ENCODE peak calls at places on chromosomes 6 and 20, in ten cellular contexts. P is upper lobe of left lung, N is IMR-90, H is adrenal gland, S is transverse colon, L is gastrocnemius medialis, I is ovary, X is stomach, V is esophagus squamous epithelium, O is Peyer's patch. K is an unnamed sample.
A peak's percentile ranks its signal among the peaks of the same experiment; 100 is the strongest.

GRCh38 chr6:156351346-156351966 is 425.7 kb upstream of the ARID1B start:
- DNase-seq in P (no peak), N (no peak), H (no peak), S (no peak), L (no peak), I (no peak), X (no peak), V (no peak), O (no peak), K (no peak)

GRCh38 chr6:44237021-44237812 is 9.7 kb upstream of the HSP90AB1 start:
- DNase-seq in P (peak; percentile 97), N (peak; percentile 97), H (peak; percentile 98), S (peak; percentile 94), L (peak; percentile 98), I (peak; percentile 88), X (peak; percentile 95), V (no peak), O (peak; percentile 96), K (peak; percentile 93)

GRCh38 chr20:58584881-58585752 is 66.0 kb upstream of the STX16 start:
- DNase-seq in P (no peak), N (peak; percentile 73), H (no peak), S (no peak), L (no peak), I (no peak), X (no peak), V (no peak), O (peak; percentile 37), K (no peak)

GRCh38 chr6:138107752-138108592 is 753 bp upstream of the PERP start:
- DNase-seq in P (peak; percentile 38), N (no peak), H (no peak), S (peak; percentile 86), L (no peak), I (no peak), X (peak; percentile 70), V (no peak), O (peak; percentile 91), K (peak; percentile 26)

GRCh38 chr6:117448011-117448410 is 22.3 kb upstream of the ROS1 start:
- DNase-seq in P (no peak), N (no peak), H (no peak), S (no peak), L (no peak), I (no peak), X (no peak), V (no peak), O (no peak), K (no peak)

GRCh38 chr20:24034820-24035219 is 46.2 kb upstream of the GGTLC1 start:
- DNase-seq in P (peak; percentile 53), N (no peak), H (no peak), S (no peak), L (no peak), I (no peak), X (no peak), V (no peak), O (no peak), K (peak; percentile 15)

GRCh38 chr20:10511166-10511506 is 76.0 kb downstream of the SLX4IP start:
- DNase-seq in P (no peak), N (no peak), H (no peak), S (no peak), L (no peak), I (no peak), X (no peak), V (no peak), O (no peak), K (no peak)

GRCh38 chr6:81834141-81834621 is 81.7 kb upstream of the TENT5A start:
- DNase-seq in P (no peak), N (peak; percentile 55), H (peak; percentile 34), S (peak; percentile 35), L (no peak), I (peak; percentile 55), X (peak; percentile 41), V (no peak), O (peak; percentile 49), K (no peak)

GRCh38 chr20:20780127-20780822 is 67.8 kb upstream of the RALGAPA2 start:
- DNase-seq in P (peak; percentile 94), N (no peak), H (peak; percentile 71), S (peak; percentile 77), L (peak; percentile 99), I (peak; percentile 62), X (peak; percentile 86), V (no peak), O (peak; percentile 76), K (peak; percentile 89)

GRCh38 chr6:134065706-134066105 is 13.3 kb upstream of the SLC2A12 start:
- DNase-seq in P (no peak), N (peak; percentile 32), H (no peak), S (no peak), L (no peak), I (no peak), X (no peak), V (no peak), O (no peak), K (no peak)

GRCh38 chr6:16239090-16239797 is 857 bp downstream of the GMPR start:
- DNase-seq in P (peak; percentile 85), N (peak; percentile 44), H (peak; percentile 62), S (peak; percentile 70), L (peak; percentile 98), I (peak; percentile 57), X (peak; percentile 80), V (no peak), O (peak; percentile 70), K (peak; percentile 86)

GRCh38 chr6:16238057-16238657 is at the start of gene GMPR:
- DNase-seq in P (peak; percentile 90), N (peak; percentile 39), H (peak; percentile 80), S (peak; percentile 82), L (peak; percentile 91), I (peak; percentile 83), X (peak; percentile 88), V (no peak), O (peak; percentile 83), K (peak; percentile 79)

GRCh38 chr6:16239798-16240123 is 1.4 kb downstream of the GMPR start:
- DNase-seq in P (no peak), N (peak; percentile 49), H (peak; percentile 87), S (no peak), L (no peak), I (no peak), X (no peak), V (no peak), O (no peak), K (no peak)

GRCh38 chr6:16237242-16237641 is 1.1 kb upstream of the GMPR start:
- DNase-seq in P (no peak), N (no peak), H (no peak), S (no peak), L (no peak), I (no peak), X (no peak), V (no peak), O (no peak), K (no peak)

DNA sequence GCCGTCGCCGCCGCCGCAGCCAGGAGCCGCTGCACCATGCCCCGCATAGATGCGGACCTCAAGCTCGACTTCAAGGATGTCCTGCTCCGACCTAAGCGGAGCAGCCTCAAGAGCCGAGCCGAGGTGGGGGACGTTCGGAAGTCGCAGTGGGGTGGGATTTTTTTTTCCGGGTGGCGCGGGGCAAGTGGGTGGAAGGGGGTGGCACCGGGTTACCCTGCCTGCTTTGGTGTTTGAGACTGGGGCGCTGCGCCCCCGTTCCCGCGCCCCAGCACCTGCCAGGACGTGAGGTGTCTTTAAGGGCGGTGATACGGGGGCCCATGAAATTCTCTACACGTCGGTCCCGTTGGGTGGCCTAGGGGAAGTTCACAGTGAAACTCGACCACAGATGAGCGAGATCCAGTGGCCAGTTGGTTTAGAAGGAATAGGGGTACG is 287 bp downstream of the GMPR start:
- DNase-seq in P (peak; percentile 23), N (no peak), H (no peak), S (no peak), L (peak; percentile 32), I (no peak), X (no peak), V (no peak), O (no peak), K (no peak)
- TF ChIP-seq POLR2A in P (no peak), N (no peak), H (no peak), S (no peak), L (no peak), I (peak; percentile 2), X (no peak), V (no peak), O (no peak), K (no peak)

GRCh38 chr20:51463998-51464397 is 78.5 kb downstream of the NFATC2 start:
- DNase-seq in P (no peak), N (no peak), H (no peak), S (no peak), L (no peak), I (no peak), X (no peak), V (no peak), O (no peak), K (no peak)
- H3K4me1 ChIP-seq in P (no peaks in the 10 kb centered on the region), N (peaks cover 9% of the 10 kb centered on the region), H (peaks cover 9% of the 10 kb centered on the region), S (peaks cover 7% of the 10 kb centered on the region), L (peaks cover 7% of the 10 kb centered on the region), I (peaks cover 4% of the 10 kb centered on the region), X (no peaks in the 10 kb centered on the region), V (no peaks in the 10 kb centered on the region), O (peaks cover 6% of the 10 kb centered on the region), K (no peaks in the 10 kb centered on the region)

GRCh38 chr6:32168807-32169206 is 4.4 kb downstream of the EGFL8 start:
- DNase-seq in P (no peak), N (peak; percentile 12), H (no peak), S (no peak), L (no peak), I (peak; percentile 41), X (no peak), V (no peak), O (no peak), K (no peak)
- TF ChIP-seq POLR2A in P (no peak), N (no peak), H (no peak), S (no peak), L (no peak), I (no peak), X (no peak), V (no peak), O (no peak), K (no peak)

GRCh38 chr6:90025418-90026089 is 131.3 kb downstream of the GJA10 start:
- DNase-seq in P (no peak), N (peak; percentile 97), H (no peak), S (no peak), L (peak; percentile 27), I (no peak), X (no peak), V (no peak), O (no peak), K (no peak)

GRCh38 chr6:90024633-90025032 is 130.4 kb downstream of the GJA10 start:
- DNase-seq in P (no peak), N (no peak), H (no peak), S (no peak), L (no peak), I (no peak), X (no peak), V (no peak), O (no peak), K (no peak)

GRCh38 chr6:90026216-90026615 is 131.9 kb downstream of the GJA10 start:
- DNase-seq in P (no peak), N (no peak), H (no peak), S (no peak), L (no peak), I (no peak), X (no peak), V (no peak), O (no peak), K (no peak)

GRCh38 chr6:90019216-90019615 is 124.9 kb downstream of the GJA10 start:
- DNase-seq in P (no peak), N (no peak), H (no peak), S (no peak), L (no peak), I (no peak), X (no peak), V (no peak), O (no peak), K (no peak)

DNA sequence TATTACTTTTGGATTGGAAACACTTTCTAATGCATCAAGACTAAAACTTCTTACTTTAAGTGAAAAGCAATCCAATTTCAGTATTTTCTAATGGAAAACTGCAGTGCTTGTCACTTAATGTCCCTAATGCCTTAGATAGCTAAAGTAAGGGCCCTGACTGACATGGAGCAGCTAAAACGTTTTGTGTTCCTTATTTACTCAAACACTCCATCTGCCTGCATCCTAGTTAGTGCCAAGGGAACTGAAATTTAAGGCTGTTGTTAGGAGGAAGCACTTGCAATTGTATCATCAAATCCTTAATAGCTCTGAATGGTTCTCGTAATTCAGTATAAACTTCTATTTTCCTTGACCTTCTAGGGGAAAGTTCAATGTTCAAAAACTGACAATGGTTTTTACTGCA is 127.4 kb downstream of the GJA10 start:
- DNase-seq in P (no peak), N (no peak), H (no peak), S (no peak), L (no peak), I (no peak), X (no peak), V (no peak), O (no peak), K (no peak)
- H3K4me1 ChIP-seq in P (no peaks in the 10 kb centered on the region), N (peaks cover 4% of the 10 kb centered on the region), H (no peaks in the 10 kb centered on the region), S (no peaks in the 10 kb centered on the region), L (peaks cover 19% of the 10 kb centered on the region), I (no peaks in the 10 kb centered on the region), X (no peaks in the 10 kb centered on the region), V (no peaks in the 10 kb centered on the region), O (no peaks in the 10 kb centered on the region), K (no peaks in the 10 kb centered on the region)

K was measured in prostate gland.